ENCODE peak calls at places on chromosomes 11 and 22, in five cellular contexts. Y is body of pancreas, F is cardiac muscle cell, X is uterus, C is fibroblast of lung. B is an unnamed sample.

GRCh38 chr11:113874920-113875413 is 405 bp downstream of the USP28 start:
- DNase-seq in Y (no peak), F (no peak), X (no peak), C (peak; percentile 30), B (no peak)

GRCh38 chr11:94194712-94195111 is 66.1 kb downstream of the PANX1 start:
- DNase-seq in Y (no peak), F (no peak), X (no peak), C (no peak), B (peak; percentile 15)

GRCh38 chr11:13329670-13330401 is 52.2 kb downstream of the BMAL1 start:
- DNase-seq in Y (no peak), F (no peak), X (no peak), C (no peak), B (no peak)

GRCh38 chr22:32796865-32797573 is 4.5 kb upstream of the TIMP3 start:
- DNase-seq in Y (peak; percentile 62), F (peak; percentile 82), X (peak; percentile 76), C (peak; percentile 85), B (peak; percentile 20)

GRCh38 chr11:128492903-128493569 is 94.3 kb downstream of the ETS1 start:
- DNase-seq in Y (no peak), F (no peak), X (no peak), C (no peak), B (no peak)

GRCh38 chr11:64447717-64448598 is 89.0 kb downstream of the RPS6KA4 start:
- DNase-seq in Y (peak; percentile 71), F (peak; percentile 27), X (peak; percentile 23), C (peak; percentile 20), B (no peak)

GRCh38 chr11:47971501-47971900 is 8.9 kb upstream of the PTPRJ start:
- DNase-seq in Y (no peak), F (no peak), X (no peak), C (no peak), B (no peak)

GRCh38 chr11:95417832-95418231 is 186.8 kb upstream of the SESN3 start:
- DNase-seq in Y (no peak), F (no peak), X (no peak), C (no peak), B (no peak)

GRCh38 chr11:105738972-105739574 is 129.2 kb downstream of the GRIA4 start:
- DNase-seq in Y (no peak), F (no peak), X (no peak), C (no peak), B (no peak)

GRCh38 chr11:119315139-119316016 is 1.6 kb downstream of the MCAM start:
- DNase-seq in Y (peak; percentile 59), F (no peak), X (peak; percentile 40), C (no peak), B (no peak)

GRCh38 chr11:110177057-110177397 is 83.8 kb downstream of the ZC3H12C start:
- DNase-seq in Y (no peak), F (no peak), X (no peak), C (no peak), B (no peak)

GRCh38 chr11:95715777-95716241 is 73.8 kb downstream of the FAM76B start:
- DNase-seq in Y (no peak), F (peak; percentile 61), X (no peak), C (no peak), B (peak; percentile 88)

GRCh38 chr22:22565991-22566390 is 6.9 kb upstream of the PRAME start:
- DNase-seq in Y (no peak), F (peak; percentile 61), X (no peak), C (peak; percentile 76), B (no peak)

GRCh38 chr22:44187652-44188230 is 7.0 kb downstream of the PARVG start:
- DNase-seq in Y (no peak), F (no peak), X (no peak), C (no peak), B (no peak)

GRCh38 chr22:39207141-39208012 is 37.4 kb downstream of the PDGFB start:
- DNase-seq in Y (peak; percentile 83), F (peak; percentile 35), X (no peak), C (peak; percentile 23), B (peak; percentile 63)

GRCh38 chr11:63837719-63838118 is 1.2 kb upstream of the MARK2 start:
- DNase-seq in Y (no peak), F (no peak), X (no peak), C (no peak), B (no peak)

GRCh38 chr22:23109441-23109978 is 32.3 kb downstream of the RSPH14 start:
- DNase-seq in Y (no peak), F (no peak), X (no peak), C (no peak), B (no peak)

GRCh38 chr11:98227266-98227665 is 793.5 kb upstream of the CNTN5 start:
- DNase-seq in Y (no peak), F (peak; percentile 85), X (no peak), C (no peak), B (peak; percentile 1)

GRCh38 chr11:45332486-45332934 is 46.4 kb upstream of the SYT13 start:
- DNase-seq in Y (peak; percentile 47), F (peak; percentile 66), X (peak; percentile 58), C (peak; percentile 49), B (no peak)

GRCh38 chr22:48761546-48761945 is 1066.1 kb downstream of the BRD1 start:
- DNase-seq in Y (peak; percentile 3), F (no peak), X (no peak), C (no peak), B (no peak)

DNA sequence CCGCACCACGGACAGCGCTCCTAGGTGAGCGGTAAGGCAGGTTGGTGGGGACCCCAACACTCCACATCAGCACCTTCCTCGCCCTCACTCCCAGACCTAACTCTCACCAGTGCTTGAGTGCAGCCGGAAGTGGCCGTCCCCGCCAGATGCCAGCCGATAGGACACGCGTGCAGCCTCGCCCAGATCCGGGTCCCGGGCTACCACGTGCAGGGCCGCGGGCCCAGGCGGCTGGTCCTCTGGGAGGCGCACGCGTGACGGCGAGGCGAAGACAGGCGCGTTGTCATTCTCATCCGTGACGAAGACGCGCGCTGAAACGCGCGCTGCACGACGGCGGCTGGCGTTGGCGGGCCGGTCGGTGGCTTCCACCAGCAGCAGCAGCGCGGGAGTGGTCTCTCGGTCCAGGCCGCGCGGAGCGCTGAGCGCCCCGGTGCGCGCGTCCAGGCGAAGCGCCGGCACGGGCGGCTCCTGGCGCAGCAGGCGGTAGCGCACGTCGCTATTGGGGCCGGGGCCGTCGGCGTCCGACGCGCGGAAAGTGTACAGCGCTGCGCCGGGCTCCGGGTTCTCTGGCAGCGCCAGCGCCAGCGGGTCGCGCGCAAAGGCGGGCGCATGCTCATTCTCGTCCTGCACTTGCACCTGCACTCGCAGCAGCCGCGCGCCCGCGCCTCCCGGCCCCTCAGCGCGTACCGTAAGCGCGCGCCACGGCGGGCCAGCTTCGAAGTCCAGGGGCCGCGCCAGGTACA is 10.8 kb upstream of the TPP1 start:
- DNase-seq in Y (peak; percentile 49), F (no peak), X (no peak), C (no peak), B (no peak)
- H3K4me1 ChIP-seq in Y (peaks cover 39% of the 10 kb centered on the region), F (peaks cover 8% of the 10 kb centered on the region), X (no peaks in the 10 kb centered on the region), C (no peaks in the 10 kb centered on the region), B (no peaks in the 10 kb centered on the region)

DNA sequence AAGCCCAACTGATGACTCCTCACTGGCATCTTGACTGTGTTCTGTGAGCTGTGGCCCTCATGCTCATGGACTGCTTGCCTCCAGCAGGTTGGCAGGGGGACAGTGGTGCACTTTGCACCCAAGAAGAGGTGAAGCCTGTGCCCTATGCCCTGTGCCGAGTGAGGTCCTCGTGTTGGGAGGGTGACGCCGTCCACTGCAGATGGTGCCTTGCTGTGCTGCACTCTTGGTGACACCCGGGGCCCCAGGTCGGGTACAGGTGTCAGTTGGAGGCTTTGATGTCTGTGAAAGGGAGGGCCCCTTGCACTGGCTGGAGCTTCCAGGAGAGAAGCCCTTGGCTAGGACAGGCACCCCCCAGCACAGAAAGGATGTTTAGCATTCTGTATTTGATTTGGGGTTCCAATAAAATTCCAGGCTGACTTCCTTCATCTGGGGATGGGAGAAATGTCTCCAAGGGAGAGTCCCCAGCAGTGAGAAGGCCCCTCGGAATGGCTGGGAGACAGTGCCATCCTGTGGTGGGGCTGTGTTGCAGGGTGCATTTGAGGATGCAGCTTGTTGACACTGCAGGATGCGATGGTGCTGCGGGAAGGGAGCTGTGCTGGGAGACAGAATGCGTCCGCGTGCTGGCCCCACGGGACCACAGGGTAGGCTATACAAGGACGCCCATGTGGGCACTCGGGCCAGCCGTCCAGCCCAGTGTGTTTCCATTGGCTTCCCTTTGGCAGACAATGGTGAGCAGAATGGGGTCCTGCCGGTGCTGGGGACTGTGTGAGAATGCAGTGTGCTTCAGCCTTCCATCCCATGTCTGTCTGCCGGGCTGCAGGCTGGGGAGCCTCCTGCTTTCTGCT is 2.5 kb upstream of the ZDHHC8 start:
- DNase-seq in Y (peak; percentile 37), F (peak; percentile 46), X (no peak), C (peak; percentile 26), B (no peak)
- TF ChIP-seq CTCF in Y (no peak), F (peak; percentile 47), X (no peak), C (peak; percentile 20), B (peak; percentile 70)

GRCh38 chr11:33699515-33700424 is 856 bp downstream of the C11orf91 start:
- DNase-seq in Y (peak; percentile 43), F (no peak), X (no peak), C (no peak), B (no peak)

GRCh38 chr11:33696931-33697638 is 3.5 kb downstream of the C11orf91 start:
- DNase-seq in Y (no peak), F (no peak), X (no peak), C (no peak), B (peak; percentile 51)

GRCh38 chr11:33696411-33696810 is 4.2 kb downstream of the C11orf91 start:
- DNase-seq in Y (peak; percentile 45), F (no peak), X (no peak), C (no peak), B (no peak)

GRCh38 chr11:33698921-33699320 is 1.7 kb downstream of the C11orf91 start:
- DNase-seq in Y (no peak), F (no peak), X (no peak), C (no peak), B (no peak)

DNA sequence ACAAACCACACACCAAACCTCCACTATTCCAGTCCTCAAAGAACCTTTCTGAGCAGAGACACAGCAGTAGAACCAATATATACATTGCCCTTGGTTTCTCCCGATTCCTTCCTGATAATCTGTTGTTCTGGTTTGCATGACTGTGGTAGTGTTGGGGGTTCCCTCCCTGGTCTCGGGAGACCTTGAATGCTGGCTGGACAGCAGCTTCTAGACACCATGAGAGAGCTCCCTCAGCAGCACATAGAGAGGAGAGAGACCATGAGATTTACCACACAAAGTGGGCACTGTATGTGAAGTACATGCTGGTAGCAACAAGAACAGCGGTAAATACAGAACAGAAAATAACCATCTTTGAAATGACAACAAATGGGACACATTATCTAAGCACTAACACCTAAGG is 2.6 kb downstream of the C11orf91 start:
- DNase-seq in Y (no peak), F (no peak), X (no peak), C (no peak), B (no peak)
- H3K4me1 ChIP-seq in Y (peaks cover 87% of the 10 kb centered on the region), F (peaks cover 5% of the 10 kb centered on the region), X (no peaks in the 10 kb centered on the region), C (peaks cover 18% of the 10 kb centered on the region), B (peaks cover 32% of the 10 kb centered on the region)

DNA sequence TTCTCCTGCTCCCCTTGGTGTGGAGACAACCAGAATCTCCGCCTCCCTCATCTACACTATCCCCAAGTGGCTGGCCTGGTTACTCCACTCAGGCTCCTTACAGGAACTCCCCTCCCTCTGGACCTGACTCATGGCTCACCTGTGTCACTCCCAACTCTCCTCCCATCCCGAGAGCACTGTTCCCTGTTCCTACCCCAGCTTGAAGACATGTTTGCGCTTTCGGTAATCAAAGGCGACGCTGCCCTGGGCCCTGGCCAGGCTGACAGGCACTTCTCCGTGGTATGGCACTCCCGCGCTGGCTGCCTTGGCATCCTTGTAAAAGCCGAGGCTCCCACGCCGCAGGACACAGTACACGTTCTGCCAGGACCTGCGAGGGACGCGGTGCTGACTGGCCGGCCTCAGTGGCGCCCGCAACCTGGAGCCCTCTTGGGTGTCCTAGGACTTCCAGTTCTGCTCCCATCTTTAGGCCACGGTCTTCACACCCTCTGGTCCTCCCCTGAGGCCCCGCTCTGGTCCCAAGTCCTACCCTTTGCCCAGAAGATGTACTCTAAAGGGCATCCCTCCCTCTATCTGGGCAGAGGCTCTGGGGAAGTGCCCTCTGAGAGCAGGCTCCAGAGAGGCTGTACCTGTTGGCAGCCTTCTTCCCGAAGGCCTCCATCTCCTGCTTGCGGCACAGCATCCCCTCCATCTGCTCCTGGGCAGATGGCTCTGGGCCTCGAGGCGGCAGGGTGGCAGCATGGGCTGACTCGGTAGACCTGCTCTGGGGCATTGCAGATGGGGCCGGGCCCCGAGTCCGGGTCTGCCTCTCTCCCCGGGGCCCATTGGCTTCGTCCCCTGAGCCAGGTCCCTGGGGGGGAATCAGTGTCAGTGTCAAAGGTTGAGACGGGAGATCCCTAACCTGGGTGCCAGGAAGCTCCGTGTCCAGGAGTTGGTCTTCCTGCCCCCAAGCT is 9.4 kb upstream of the RBM4B start:
- DNase-seq in Y (no peak), F (no peak), X (no peak), C (no peak), B (peak; percentile 96)
- TF ChIP-seq CTCF in Y (no peak), F (no peak), X (no peak), C (no peak), B (no peak)

B was measured in foreskin keratinocyte.